ENCODE peak calls at places on chromosomes 3 and 15, in six cellular contexts. Q is epithelial cell of esophagus, N is heart left ventricle, E is body of pancreas, J is neuronal stem cell, W is foreskin fibroblast. U is an unnamed sample.

GRCh38 chr15:70195808-70196304 is 98.1 kb upstream of the TLE3 start:
- DNase-seq in Q (peak; percentile 72), N (peak; percentile 89), E (peak; percentile 92), J (no peak), W (peak; percentile 87), U (no peak)

GRCh38 chr3:56921573-56922571 is 120.1 kb upstream of the ARHGEF3 start:
- DNase-seq in Q (no peak), N (no peak), E (no peak), J (no peak), W (no peak), U (no peak)

GRCh38 chr3:17087509-17087908 is 202.8 kb downstream of the PLCL2 start:
- DNase-seq in Q (no peak), N (no peak), E (no peak), J (no peak), W (no peak), U (no peak)

GRCh38 chr3:88032245-88032644 is 26.6 kb downstream of the CGGBP1 start:
- DNase-seq in Q (no peak), N (no peak), E (no peak), J (no peak), W (peak; percentile 28), U (no peak)

GRCh38 chr3:35675206-35675605 is 35.9 kb downstream of the ARPP21 start:
- DNase-seq in Q (no peak), N (no peak), E (no peak), J (no peak), W (no peak), U (no peak)

GRCh38 chr3:97658670-97659285 is 105.8 kb upstream of the ARL6 start:
- DNase-seq in Q (peak; percentile 51), N (no peak), E (no peak), J (peak; percentile 14), W (no peak), U (no peak)

GRCh38 chr3:132682201-132682600 is 22.1 kb downstream of the UBA5 start:
- DNase-seq in Q (no peak), N (no peak), E (no peak), J (no peak), W (peak; percentile 41), U (no peak)

GRCh38 chr15:39589193-39589814 is 8.4 kb downstream of the THBS1 start:
- DNase-seq in Q (peak; percentile 15), N (no peak), E (no peak), J (no peak), W (no peak), U (no peak)

GRCh38 chr3:100877286-100877685 is 115.9 kb downstream of the ABI3BP start:
- DNase-seq in Q (no peak), N (no peak), E (no peak), J (no peak), W (no peak), U (no peak)

GRCh38 chr3:158631986-158632385 is 12.3 kb upstream of the GFM1 start:
- DNase-seq in Q (no peak), N (no peak), E (no peak), J (peak; percentile 35), W (no peak), U (peak; percentile 2)

GRCh38 chr3:100400424-100400781 is 486 bp downstream of the TOMM70 start:
- DNase-seq in Q (peak; percentile 29), N (peak; percentile 28), E (peak; percentile 10), J (peak; percentile 20), W (peak; percentile 25), U (no peak)

GRCh38 chr3:176352716-176353334 is 844.5 kb downstream of the TBL1XR1 start:
- DNase-seq in Q (peak; percentile 2), N (no peak), E (no peak), J (no peak), W (peak; percentile 10), U (no peak)

GRCh38 chr15:100101389-100102089 is 240.2 kb downstream of the ADAMTS17 start:
- DNase-seq in Q (no peak), N (no peak), E (no peak), J (no peak), W (no peak), U (no peak)

GRCh38 chr15:93141373-93141790 is 52.4 kb upstream of the RGMA start:
- DNase-seq in Q (no peak), N (no peak), E (no peak), J (no peak), W (no peak), U (no peak)

GRCh38 chr15:48001393-48002059 is 119.3 kb upstream of the SLC24A5 start:
- DNase-seq in Q (no peak), N (no peak), E (no peak), J (no peak), W (no peak), U (no peak)

GRCh38 chr3:185341616-185342457 is 21.1 kb upstream of the MAP3K13 start:
- DNase-seq in Q (peak; percentile 27), N (no peak), E (peak; percentile 64), J (no peak), W (no peak), U (no peak)

GRCh38 chr3:64355473-64355872 is 130.2 kb upstream of the PRICKLE2 start:
- DNase-seq in Q (peak; percentile 56), N (no peak), E (peak; percentile 28), J (no peak), W (peak; percentile 60), U (no peak)

GRCh38 chr15:91866971-91867372 is 13.5 kb downstream of the SLCO3A1 start:
- DNase-seq in Q (peak; percentile 96), N (peak; percentile 87), E (no peak), J (no peak), W (no peak), U (no peak)

GRCh38 chr3:71035886-71036285 is 547.6 kb downstream of the FOXP1 start:
- DNase-seq in Q (no peak), N (no peak), E (no peak), J (no peak), W (no peak), U (no peak)

GRCh38 chr15:64783796-64784195 is 8.4 kb upstream of the RBPMS2 start:
- DNase-seq in Q (no peak), N (no peak), E (no peak), J (no peak), W (no peak), U (no peak)

DNA sequence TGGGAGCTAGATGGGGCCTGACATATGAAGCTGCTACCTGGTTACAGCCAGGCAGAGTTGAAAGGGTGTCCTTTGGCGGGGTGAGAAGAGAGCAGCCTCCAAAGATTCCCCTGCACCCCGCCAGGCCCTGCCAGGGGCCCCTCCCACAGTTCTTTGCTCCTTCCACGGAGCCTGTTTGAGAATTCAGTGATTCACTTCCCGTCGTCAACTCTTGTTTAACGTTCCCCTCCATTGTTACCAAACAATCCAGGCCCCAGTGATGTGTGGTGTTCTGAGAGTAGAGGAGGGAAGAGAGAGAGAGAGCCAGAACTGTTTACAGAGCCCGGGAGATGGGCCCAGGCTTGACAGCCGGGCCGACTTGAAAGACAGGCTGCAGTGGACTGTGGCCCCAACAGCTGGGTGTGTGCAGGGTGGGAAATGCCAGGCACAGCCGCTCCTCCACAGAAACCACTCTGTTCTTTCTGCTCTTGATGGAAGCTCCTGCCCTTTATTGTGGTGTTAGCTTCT is 81.5 kb downstream of the SMAD3 start:
- DNase-seq in Q (peak; percentile 99), N (peak; percentile 59), E (no peak), J (no peak), W (peak; percentile 67), U (no peak)
- H3K4me3 ChIP-seq in Q (no peak overlapping the region), N (no peak overlapping the region), E (no peak overlapping the region), J (no peak overlapping the region), W (no peak overlapping the region), U (no peak overlapping the region)

DNA sequence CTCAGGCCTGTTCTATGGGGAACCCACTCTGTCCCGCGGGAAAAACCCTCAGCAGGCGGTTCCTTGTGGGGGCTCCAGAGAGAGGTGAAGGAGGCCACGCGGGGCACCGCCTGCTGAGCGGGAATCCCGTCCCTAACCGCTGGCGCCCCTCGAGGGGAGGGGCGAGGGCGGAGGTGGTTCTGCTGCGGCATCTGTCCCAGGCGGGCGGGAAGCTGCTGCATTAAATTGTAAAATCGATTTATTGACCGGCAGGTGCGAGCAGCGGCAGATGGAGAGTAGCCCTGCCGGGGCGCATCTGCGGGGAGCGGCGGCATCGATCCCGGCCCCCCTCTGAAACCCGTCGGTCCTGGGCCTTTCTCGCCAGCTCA is 3.7 kb upstream of the DLL4 start:
- DNase-seq in Q (no peak), N (no peak), E (no peak), J (no peak), W (no peak), U (no peak)
- H3K4me3 ChIP-seq in Q (no peak overlapping the region), N (no peak overlapping the region), E (no peak overlapping the region), J (peak overlapping the region; percentile 56), W (no peak overlapping the region), U (peak overlapping the region; percentile 5)

DNA sequence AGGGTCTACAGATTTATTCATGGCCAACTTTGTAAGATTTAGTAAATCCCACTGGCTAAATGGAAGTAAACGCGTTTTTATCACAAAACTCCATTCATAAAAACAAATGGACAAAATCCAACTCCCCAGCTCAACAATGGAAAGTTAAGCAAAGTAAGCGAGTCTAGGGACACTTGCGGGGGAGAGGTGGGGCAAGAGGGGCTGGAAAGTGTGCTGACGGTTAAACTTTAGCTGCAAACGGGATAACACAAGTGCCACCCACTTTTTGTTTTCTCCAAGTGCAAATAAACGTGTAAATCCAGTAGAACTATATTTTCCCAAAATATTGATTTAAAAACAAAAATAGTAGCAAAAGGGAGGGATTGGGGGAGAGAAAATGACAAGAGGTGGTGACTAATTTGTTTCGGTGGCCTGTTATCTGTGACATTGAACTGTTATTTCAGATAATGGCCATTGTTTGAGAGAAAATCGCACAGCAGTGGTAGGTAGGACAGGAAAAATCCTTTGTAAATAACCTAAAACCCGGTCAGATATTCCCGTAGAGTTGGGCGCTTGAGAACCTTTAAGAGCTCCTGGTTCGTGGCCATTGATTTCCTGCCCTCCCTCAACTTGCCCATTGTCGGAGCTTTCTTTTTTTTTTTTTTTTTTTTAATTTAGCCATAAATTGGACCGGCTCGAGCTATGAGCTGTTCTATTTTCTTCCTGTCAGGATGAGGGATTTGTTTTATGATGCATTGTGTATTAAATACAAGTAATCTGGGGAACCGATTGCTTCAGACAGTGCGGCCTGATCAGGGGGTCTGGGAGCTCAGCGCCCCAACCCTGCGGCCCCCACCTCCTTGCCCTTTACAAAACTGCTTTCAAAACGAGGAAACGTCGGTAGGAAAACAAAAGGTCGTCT is 514.8 kb downstream of the MECOM start:
- DNase-seq in Q (no peak), N (peak; percentile 28), E (peak; percentile 62), J (no peak), W (no peak), U (no peak)
- H3K4me3 ChIP-seq in Q (peak overlapping the region; percentile 43), N (peak overlapping the region; percentile 68), E (no peak overlapping the region), J (peak overlapping the region; percentile 55), W (peak overlapping the region; percentile 38), U (peak overlapping the region; percentile 41)

DNA sequence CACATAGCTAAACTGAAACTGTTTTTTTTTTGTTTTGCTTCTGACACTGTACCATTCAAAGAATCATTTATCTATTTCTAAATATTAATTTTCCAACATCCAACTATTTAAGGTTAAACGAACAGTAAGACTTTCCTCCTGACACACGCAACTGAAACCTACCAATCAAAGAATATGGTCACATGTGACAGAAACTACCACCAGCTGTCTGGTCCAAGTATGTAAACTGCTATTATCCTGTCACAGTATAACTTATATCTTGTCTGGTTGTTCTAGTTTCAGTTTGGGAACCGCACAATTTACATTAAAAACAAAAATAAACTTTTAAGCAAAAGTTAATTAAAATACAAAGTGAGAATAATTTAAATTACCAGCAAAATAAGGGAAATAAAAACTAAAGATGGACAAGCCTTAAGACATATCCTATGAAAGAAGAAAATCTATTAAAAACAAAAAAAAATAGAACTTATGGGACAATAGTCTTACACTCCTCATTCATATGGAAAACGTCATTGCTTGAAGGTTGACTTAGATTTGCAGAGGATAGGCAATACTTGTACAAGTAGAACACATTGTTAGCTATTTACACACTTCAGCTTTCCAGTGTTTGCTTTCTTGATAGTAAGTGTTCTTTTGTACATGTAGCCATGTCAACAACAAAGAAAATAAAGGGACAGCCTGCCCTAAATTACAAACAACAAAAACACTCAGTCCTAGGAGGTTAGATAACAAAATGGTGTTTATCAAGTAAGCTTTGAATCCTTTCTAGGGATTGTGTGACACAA is 26.8 kb upstream of the CHRM5 start:
- DNase-seq in Q (no peak), N (no peak), E (no peak), J (no peak), W (no peak), U (no peak)
- H3K4me3 ChIP-seq in Q (no peak overlapping the region), N (no peak overlapping the region), E (no peak overlapping the region), J (no peak overlapping the region), W (no peak overlapping the region), U (no peak overlapping the region)

GRCh38 chr15:77420610-77421369 is at the start of gene HMG20A:
- DNase-seq in Q (peak; percentile 81), N (peak; percentile 64), E (peak; percentile 57), J (peak; percentile 90), W (peak; percentile 85), U (peak; percentile 50)
- H3K4me3 ChIP-seq in Q (peak within 1 kb of the TSS; percentile 98), N (peak within 1 kb of the TSS; percentile 83), E (peak within 1 kb of the TSS; percentile 72), J (peak within 1 kb of the TSS; percentile 94), W (peak within 1 kb of the TSS; percentile 88), U (peak within 1 kb of the TSS; percentile 90)

U was measured in iPS DF 6.9.